ENCODE peak calls at places on chromosomes 11 and 22, in six cellular contexts. E, H, V, W, M and S are unnamed samples.

GRCh38 chr11:27468643-27469332 is 3.8 kb downstream of the LGR4 start:
- DNase-seq in E (no peak), H (peak), V (peak), W (no peak), M (no peak), S (no peak)

GRCh38 chr11:78045851-78046485 is 17.7 kb upstream of the THRSP start:
- DNase-seq in E (peak), H (peak), V (peak), W (peak), M (peak), S (peak)

GRCh38 chr11:69207165-69207889 is 51.6 kb downstream of the SMIM38 start:
- DNase-seq in E (no peak), H (no peak), V (no peak), W (no peak), M (no peak), S (no peak)

GRCh38 chr11:1708716-1709115 is 11.7 kb downstream of the KRTAP5-6 start:
- DNase-seq in E (no peak), H (no peak), V (no peak), W (no peak), M (no peak), S (no peak)

GRCh38 chr11:32118025-32118974 is 27.4 kb downstream of the RCN1 start:
- DNase-seq in E (no peak), H (peak), V (peak), W (peak), M (no peak), S (no peak)

GRCh38 chr11:16346975-16347374 is 9.4 kb downstream of the SOX6 start:
- DNase-seq in E (no peak), H (peak), V (no peak), W (no peak), M (no peak), S (no peak)

GRCh38 chr11:35111171-35112055 is 27.6 kb upstream of the CD44 start:
- DNase-seq in E (no peak), H (peak), V (peak), W (peak), M (no peak), S (no peak)

GRCh38 chr11:67071420-67072284 is 15.0 kb downstream of the RHOD start:
- DNase-seq in E (peak), H (peak), V (peak), W (peak), M (peak), S (peak)

GRCh38 chr11:15769203-15769602 is 587.1 kb downstream of the SOX6 start:
- DNase-seq in E (no peak), H (no peak), V (no peak), W (peak), M (no peak), S (no peak)

GRCh38 chr11:66003291-66003690 is 988 bp downstream of the BANF1 start:
- DNase-seq in E (no peak), H (no peak), V (no peak), W (no peak), M (no peak), S (no peak)

GRCh38 chr22:38107692-38108515 is 2.6 kb downstream of the BAIAP2L2 start:
- DNase-seq in E (no peak), H (peak), V (no peak), W (no peak), M (no peak), S (no peak)

GRCh38 chr11:107856180-107856980 is 2.2 kb downstream of the SLC35F2 start:
- DNase-seq in E (no peak), H (no peak), V (no peak), W (no peak), M (no peak), S (no peak)

GRCh38 chr11:107858217-107859070 is at the start of gene SLC35F2:
- DNase-seq in E (peak), H (peak), V (peak), W (peak), M (peak), S (peak)

GRCh38 chr11:107857550-107858216 is 904 bp downstream of the SLC35F2 start:
- DNase-seq in E (no peak), H (peak), V (peak), W (no peak), M (no peak), S (peak)

GRCh38 chr11:107859459-107860239 is 1.1 kb upstream of the SLC35F2 start:
- DNase-seq in E (peak), H (peak), V (peak), W (peak), M (peak), S (peak)

GRCh38 chr11:107856981-107857517 is 1.5 kb downstream of the SLC35F2 start:
- DNase-seq in E (no peak), H (peak), V (no peak), W (peak), M (no peak), S (no peak)
- TF ChIP-seq CTCF in E (no peak), H (no peak), V (no peak), W (no peak), M (no peak), S (no peak)

GRCh38 chr11:132186699-132187098 is 816.3 kb downstream of the NTM start:
- DNase-seq in E (peak), H (no peak), V (no peak), W (no peak), M (no peak), S (peak)
- TF ChIP-seq CTCF in E (peak), H (no peak), V (peak), W (no peak), M (no peak), S (peak)

DNA sequence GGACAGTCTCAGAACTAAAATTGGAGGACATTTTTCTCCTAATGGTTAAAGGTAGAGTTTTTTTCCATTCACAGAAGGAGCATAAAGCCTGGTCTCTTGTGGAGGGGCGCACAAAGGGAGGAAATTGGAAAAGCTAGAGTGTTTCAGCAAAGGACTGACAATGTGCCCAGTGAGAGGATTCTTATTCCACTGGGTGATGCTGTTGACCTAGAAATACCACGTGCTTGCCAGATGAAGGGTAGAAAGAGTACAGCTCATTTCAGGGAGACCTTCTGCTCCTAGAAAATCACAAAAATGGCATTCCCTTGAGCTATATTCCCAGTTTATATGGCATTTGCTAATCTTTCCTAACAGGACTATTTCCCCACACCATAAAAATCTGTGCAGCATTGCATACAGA is 21.1 kb downstream of the MS4A6E start:
- DNase-seq in E (no peak), H (no peak), V (no peak), W (no peak), M (no peak), S (no peak)
- TF ChIP-seq CTCF in E (no peak), H (no peak), V (no peak), W (no peak), M (no peak), S (no peak)

GRCh38 chr11:118114266-118114665 is 27.5 kb upstream of the SMIM35 start:
- DNase-seq in E (no peak), H (no peak), V (no peak), W (no peak), M (no peak), S (no peak)
- TF ChIP-seq CTCF in E (no peak), H (no peak), V (no peak), W (no peak), M (no peak), S (no peak)

GRCh38 chr11:34051349-34052035 is at the start of gene CAPRIN1:
- DNase-seq in E (peak), H (peak), V (peak), W (peak), M (peak), S (peak)
- TF ChIP-seq CTCF in E (no peak), H (no peak), V (no peak), W (no peak), M (no peak), S (no peak)

DNA sequence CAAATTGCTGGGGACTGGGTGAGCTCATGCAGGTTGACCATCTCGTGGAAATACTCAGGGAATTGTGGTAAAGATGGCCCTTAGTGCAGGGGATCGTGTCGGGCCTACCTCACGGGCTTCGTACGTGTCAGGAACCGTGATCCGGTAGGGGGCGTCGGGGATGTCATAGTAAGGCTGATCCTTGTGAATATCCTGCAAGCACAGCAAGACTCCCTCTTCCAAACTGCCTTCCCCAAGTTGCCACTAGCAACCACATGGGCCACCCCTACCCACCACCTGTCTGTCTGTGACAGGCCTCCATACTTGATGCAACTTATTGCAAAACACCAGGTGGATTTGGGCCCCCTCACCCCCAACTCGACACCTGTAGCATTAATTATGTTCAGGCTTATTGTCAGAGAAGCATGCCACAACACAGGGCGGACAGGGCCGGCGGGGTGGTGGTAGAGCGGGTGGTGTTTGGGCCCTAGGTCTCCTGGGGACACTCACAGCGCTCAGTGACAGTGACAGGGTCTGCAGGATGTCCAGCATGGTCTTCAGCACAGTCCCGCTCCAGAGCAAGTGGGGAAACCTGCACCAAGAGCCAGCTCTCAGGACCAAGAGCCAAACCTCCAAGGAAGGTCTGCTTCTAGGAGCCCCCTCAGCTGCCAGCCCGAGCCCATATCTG is 22.6 kb upstream of the SERPIND1 start:
- DNase-seq in E (no peak), H (no peak), V (peak), W (no peak), M (no peak), S (peak)
- TF ChIP-seq CTCF in E (no peak), H (no peak), V (no peak), W (no peak), M (no peak), S (no peak)

DNA sequence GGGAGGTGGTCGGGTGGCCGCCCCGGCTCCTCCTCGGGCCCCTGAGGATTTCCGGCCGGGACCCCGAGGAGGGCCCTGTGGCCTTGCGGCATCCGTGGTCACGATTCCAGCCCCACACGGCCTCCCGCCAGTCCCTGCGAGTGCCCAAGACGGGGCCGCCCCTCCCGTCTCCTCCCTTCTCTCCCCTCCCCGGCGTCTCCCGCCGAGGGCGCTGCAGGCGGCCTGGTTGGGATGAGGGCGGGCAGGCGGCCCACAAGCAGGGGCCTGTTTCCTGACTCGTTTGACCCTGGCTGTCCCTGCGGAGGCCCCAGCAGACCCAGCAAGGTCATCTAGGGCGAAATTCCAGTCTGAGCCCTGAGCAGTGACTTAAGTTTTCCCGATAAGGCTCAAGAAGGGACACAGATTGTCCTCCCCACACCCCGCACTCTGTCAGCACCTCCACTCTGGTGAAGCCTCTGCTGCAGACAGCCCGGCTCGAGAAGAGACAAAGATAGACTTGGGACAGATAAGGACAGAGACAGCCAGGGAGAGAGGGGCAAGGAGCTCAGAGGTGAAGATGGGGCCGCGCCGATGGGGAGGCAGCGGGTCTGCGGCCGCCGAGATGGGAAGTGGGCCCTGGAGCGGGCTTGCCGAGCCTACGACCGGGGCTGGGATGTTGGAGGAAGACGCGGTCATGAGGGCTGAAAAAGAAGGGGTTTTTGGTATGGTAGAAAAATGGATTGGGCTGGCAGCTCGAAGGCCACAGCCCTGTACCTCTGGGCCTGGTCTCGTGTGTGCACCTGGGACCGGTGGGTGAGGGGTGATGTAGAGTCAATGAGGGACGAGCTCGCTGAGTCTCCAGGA is 95.0 kb downstream of the SWAP70 start:
- DNase-seq in E (peak), H (peak), V (peak), W (peak), M (peak), S (peak)
- TF ChIP-seq CTCF in E (no peak), H (no peak), V (no peak), W (no peak), M (peak), S (no peak)

GRCh38 chr22:50296658-50297490 is 10.6 kb downstream of the PLXNB2 start:
- DNase-seq in E (no peak), H (no peak), V (no peak), W (no peak), M (no peak), S (no peak)
- TF ChIP-seq CTCF in E (no peak), H (no peak), V (no peak), W (no peak), M (no peak), S (no peak)

GRCh38 chr11:76248210-76248609 is 41.9 kb upstream of the WNT11 start:
- DNase-seq in E (no peak), H (peak), V (no peak), W (no peak), M (no peak), S (peak)
- TF ChIP-seq CTCF in E (peak), H (no peak), V (peak), W (peak), M (no peak), S (peak)